ENCODE peak calls at places on chromosomes 5 and 9, in seven cellular contexts. T is uterus, O is cardiac muscle cell, V is lower lobe of right lung, G is PC-3, D is left lung, I is heart left ventricle. Q is an unnamed sample.

GRCh38 chr9:121634800-121635261 is 16.6 kb upstream of the DAB2IP start:
- DNase-seq in V (no peak), G (peak), I (no peak), O (peak), D (no peak), T (peak), Q (peak)

GRCh38 chr5:66494437-66494836 is 101.8 kb upstream of the MAST4 start:
- DNase-seq in O (peak), V (no peak), G (no peak), D (no peak), I (no peak), T (no peak), Q (no peak)

GRCh38 chr9:9819886-9820285 is 792.9 kb downstream of the PTPRD start:
- DNase-seq in V (no peak), G (no peak), I (no peak), T (no peak), O (no peak), D (no peak), Q (no peak)

GRCh38 chr9:109346904-109347303 is 26.0 kb upstream of the EPB41L4B start:
- DNase-seq in D (no peak), T (no peak), V (no peak), O (no peak), I (no peak), G (no peak), Q (no peak)

GRCh38 chr5:54603372-54603771 is 85.8 kb downstream of the SNX18 start:
- DNase-seq in I (no peak), O (no peak), G (no peak), V (no peak), T (no peak), D (no peak), Q (no peak)

GRCh38 chr5:130243641-130244040 is 339.4 kb downstream of the CHSY3 start:
- DNase-seq in T (no peak), D (no peak), O (no peak), G (no peak), V (no peak), I (no peak), Q (no peak)

GRCh38 chr5:113283558-113283957 is 151.2 kb downstream of the TSSK1B start:
- DNase-seq in D (no peak), V (no peak), T (no peak), G (no peak), I (no peak), O (no peak), Q (no peak)

GRCh38 chr9:90099262-90099982 is 494.6 kb downstream of the GADD45G start:
- DNase-seq in D (no peak), G (peak), O (peak), V (no peak), T (no peak), I (no peak), Q (no peak)

GRCh38 chr5:74392698-74393431 is 247.7 kb downstream of the ENC1 start:
- DNase-seq in O (no peak), G (peak), T (no peak), D (no peak), V (no peak), I (no peak), Q (no peak)

GRCh38 chr5:111071413-111071812 is at the start of gene TSLP:
- DNase-seq in D (no peak), V (no peak), G (no peak), I (no peak), T (no peak), O (no peak), Q (no peak)

DNA sequence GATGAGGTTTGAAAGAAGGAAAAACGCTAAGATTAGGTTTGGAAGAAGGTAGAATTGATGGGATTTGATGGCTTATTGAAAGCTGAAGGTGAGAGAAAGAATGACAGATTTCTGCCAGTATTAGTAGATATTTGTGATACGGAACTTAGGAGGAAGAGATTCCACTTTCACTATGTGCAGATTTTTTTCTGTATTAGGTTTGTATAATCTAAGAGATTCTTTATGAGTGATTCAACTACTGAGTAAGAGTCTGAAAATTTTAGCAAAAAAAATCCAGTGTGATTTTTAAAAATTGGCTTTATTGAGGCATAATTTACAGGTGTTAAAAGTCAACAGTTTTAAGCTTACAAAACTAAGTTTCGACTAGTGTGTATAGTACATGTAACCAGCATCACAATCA is 54.1 kb downstream of the AP3S1 start:
- DNase-seq in G (peak), O (no peak), D (no peak), I (no peak), V (no peak), T (no peak), Q (no peak)
- H3K27ac ChIP-seq in G (no peak), O (no peak), D (no peak), I (no peak), V (no peak), T (no peak), Q (no peak)

GRCh38 chr9:127633216-127633615 is 21.1 kb downstream of the STXBP1 start:
- DNase-seq in O (no peak), G (no peak), D (no peak), T (no peak), I (no peak), V (no peak), Q (no peak)

GRCh38 chr9:127626752-127627493 is 14.8 kb downstream of the STXBP1 start:
- DNase-seq in O (no peak), D (no peak), V (no peak), T (no peak), G (no peak), I (no peak), Q (no peak)

GRCh38 chr9:127627494-127627855 is 15.4 kb downstream of the STXBP1 start:
- DNase-seq in O (no peak), I (no peak), G (no peak), D (no peak), V (no peak), T (no peak), Q (no peak)

GRCh38 chr9:127628644-127629467 is 16.8 kb downstream of the STXBP1 start:
- DNase-seq in I (peak), O (no peak), V (no peak), D (no peak), G (no peak), T (peak), Q (no peak)

DNA sequence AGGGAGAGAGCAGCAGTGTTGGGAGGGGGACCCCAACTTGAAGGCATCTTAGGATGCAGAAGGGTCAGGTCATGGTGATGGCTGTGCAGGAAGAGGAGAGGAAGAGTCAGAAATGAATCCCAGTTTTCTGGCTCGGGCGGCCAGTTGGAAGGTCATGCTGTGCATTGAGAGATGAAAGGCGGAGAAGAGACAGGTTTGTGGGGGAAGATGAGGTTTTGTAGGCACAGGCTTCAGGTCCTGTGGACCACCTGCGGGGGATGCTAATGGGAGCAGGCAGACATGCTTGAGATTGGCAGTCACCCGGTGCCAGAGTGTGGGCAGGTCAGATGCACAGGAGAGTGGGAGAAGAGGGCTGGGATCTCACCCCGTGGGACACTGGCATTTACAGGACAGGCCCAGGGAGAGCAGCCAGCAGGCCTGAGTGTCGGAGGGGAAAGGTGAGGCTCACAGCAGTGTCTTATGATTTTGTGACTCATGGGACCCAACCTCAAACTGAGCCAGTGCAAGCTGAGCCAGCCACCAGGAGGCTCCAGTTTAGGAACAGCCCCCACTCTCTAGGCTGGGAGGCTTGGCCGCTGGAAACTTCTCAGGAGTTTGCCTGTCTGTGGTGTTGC is 17.5 kb downstream of the STXBP1 start:
- DNase-seq in V (no peak), T (no peak), D (no peak), I (no peak), O (no peak), G (peak), Q (no peak)
- H3K27ac ChIP-seq in V (no peak), T (peak), D (no peak), I (peak), O (no peak), G (no peak), Q (no peak)

GRCh38 chr5:140113699-140114263 is at the start of gene PURA:
- DNase-seq in I (peak), G (peak), D (peak), O (peak), T (peak), V (peak), Q (peak)

GRCh38 chr5:140113180-140113698 is 670 bp upstream of the PURA start:
- DNase-seq in O (no peak), V (peak), I (peak), D (peak), T (peak), G (no peak), Q (no peak)

GRCh38 chr5:140111043-140111858 is 2.7 kb upstream of the PURA start:
- DNase-seq in I (no peak), T (no peak), V (no peak), G (no peak), D (no peak), O (no peak), Q (no peak)

GRCh38 chr5:140111859-140112551 is 1.9 kb upstream of the PURA start:
- DNase-seq in G (no peak), V (no peak), I (no peak), O (no peak), D (no peak), T (no peak), Q (no peak)

GRCh38 chr5:140112685-140113179 is 1.2 kb upstream of the PURA start:
- DNase-seq in V (no peak), T (no peak), I (peak), D (no peak), G (no peak), O (no peak), Q (no peak)
- H3K27ac ChIP-seq in V (peak), T (peak), I (peak), D (peak), G (no peak), O (no peak), Q (peak)

DNA sequence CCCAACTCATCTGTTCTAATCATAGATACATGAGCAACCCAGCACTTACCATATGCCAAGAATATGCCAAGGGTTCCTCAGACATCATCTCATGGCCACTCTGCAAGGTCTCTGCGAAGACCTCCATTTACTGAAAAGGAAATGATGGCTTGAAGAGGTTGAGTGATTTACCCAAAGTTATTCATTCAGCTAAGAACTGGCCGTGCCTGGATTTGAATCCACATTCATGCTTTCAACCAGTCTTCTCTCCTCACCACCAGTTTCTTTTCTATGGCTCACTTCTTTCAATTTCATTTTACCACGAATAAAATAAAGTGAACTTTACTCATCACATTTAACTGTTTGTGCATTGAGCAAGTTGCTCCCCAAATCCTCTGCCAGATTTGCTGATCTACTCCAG is 27.2 kb upstream of the FOXI1 start:
- DNase-seq in G (no peak), I (no peak), T (no peak), O (no peak), V (no peak), D (no peak), Q (no peak)
- H3K27ac ChIP-seq in G (no peak), I (no peak), T (no peak), O (no peak), V (no peak), D (no peak), Q (no peak)

DNA sequence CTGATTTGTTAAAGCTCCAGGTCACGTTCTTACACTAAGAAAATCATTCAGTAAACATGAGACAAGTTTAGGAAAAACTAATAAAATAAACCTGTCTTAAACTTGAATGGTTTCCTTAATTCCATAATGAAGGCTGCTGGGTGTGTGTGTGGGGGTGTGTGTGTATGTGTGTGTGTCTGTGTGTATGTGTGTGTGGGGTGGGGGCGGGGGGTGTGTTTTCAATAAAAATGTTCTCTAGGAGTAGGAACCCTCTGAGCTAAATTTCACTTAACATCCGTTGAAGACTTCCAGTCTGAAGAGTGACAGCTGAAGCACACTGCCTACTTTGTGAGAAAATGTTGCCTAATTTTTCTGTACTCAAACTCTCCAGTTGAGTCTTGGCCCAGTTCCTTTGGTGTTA is 54.5 kb downstream of the HSPA4 start:
- DNase-seq in G (no peak), V (no peak), D (no peak), I (no peak), T (no peak), O (no peak), Q (no peak)
- H3K27ac ChIP-seq in G (no peak), V (no peak), D (no peak), I (no peak), T (no peak), O (no peak), Q (no peak)

GRCh38 chr5:60403343-60404006 is 296.5 kb downstream of the DEPDC1B start:
- DNase-seq in O (no peak), G (no peak), V (no peak), D (no peak), I (no peak), T (no peak), Q (no peak)

GRCh38 chr5:60399507-60399906 is 300.5 kb downstream of the DEPDC1B start:
- DNase-seq in V (no peak), T (no peak), I (no peak), G (no peak), O (no peak), D (no peak), Q (peak)

GRCh38 chr5:60402161-60402785 is 297.7 kb downstream of the DEPDC1B start:
- DNase-seq in T (no peak), O (no peak), D (no peak), I (no peak), V (no peak), G (no peak), Q (no peak)

DNA sequence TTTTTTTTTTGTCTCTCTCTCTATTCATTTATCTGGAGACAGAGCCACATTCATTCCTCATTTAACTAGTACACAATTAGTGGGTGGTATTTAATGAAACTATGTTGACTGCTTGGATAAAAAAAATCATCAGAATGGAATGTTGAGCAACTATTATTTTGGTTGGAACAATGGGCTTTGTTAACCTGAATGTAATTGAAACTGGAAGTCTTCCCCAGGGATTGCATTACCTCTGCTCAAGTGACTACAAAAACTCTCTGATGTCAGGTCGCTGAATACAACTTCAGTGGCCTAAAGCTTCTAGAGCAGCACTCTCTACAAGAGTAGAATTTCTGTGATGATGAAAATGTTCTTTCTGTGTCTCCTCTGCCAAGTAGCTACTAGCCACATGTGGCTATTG is 295.8 kb downstream of the DEPDC1B start:
- DNase-seq in G (no peak), T (no peak), V (no peak), O (no peak), D (no peak), I (no peak), Q (no peak)
- H3K27ac ChIP-seq in G (no peak), T (no peak), V (no peak), O (no peak), D (no peak), I (no peak), Q (no peak)